ENCODE peak calls at places on chromosomes 1 and 21, in six cellular contexts. W is activated gamma-delta T cell treated with Interleukin-2 at 50 U/mL for 16 hours, P is AG08396, M is EL, D is tibial nerve, F is putamen. R is an unnamed sample.

GRCh38 chr1:118297521-118297920 is 112.5 kb upstream of the SPAG17 start:
- DNase-seq in W (no peak), P (no peak), M (no peak), D (no peak), F (no peak), R (no peak)

GRCh38 chr21:32206631-32207030 is 72.2 kb downstream of the MIS18A start:
- DNase-seq in W (no peak), P (no peak), M (no peak), D (no peak), F (no peak), R (no peak)

GRCh38 chr1:28885982-28886730 is 28.2 kb upstream of the EPB41 start:
- DNase-seq in W (no peak), P (no peak), M (no peak), D (no peak), F (no peak), R (no peak)

GRCh38 chr1:84253891-84254290 is 47.6 kb upstream of the SAMD13 start:
- DNase-seq in W (no peak), P (peak), M (peak), D (no peak), F (peak), R (peak)

GRCh38 chr1:245751111-245751510 is 596.3 kb downstream of the KIF26B start:
- DNase-seq in W (no peak), P (no peak), M (no peak), D (no peak), F (no peak), R (no peak)

GRCh38 chr1:62241357-62242131 is 46.9 kb downstream of the L1TD1 start:
- DNase-seq in W (no peak), P (no peak), M (no peak), D (no peak), F (no peak), R (no peak)

GRCh38 chr1:203289281-203289981 is 15.9 kb upstream of the BTG2 start:
- DNase-seq in W (peak), P (no peak), M (no peak), D (no peak), F (peak), R (peak)

GRCh38 chr21:21673959-21674358 is 675.8 kb downstream of the NCAM2 start:
- DNase-seq in W (no peak), P (no peak), M (no peak), D (no peak), F (no peak), R (no peak)

GRCh38 chr1:214116258-214116657 is 128.5 kb downstream of the PROX1 start:
- DNase-seq in W (no peak), P (no peak), M (peak), D (no peak), F (no peak), R (no peak)

GRCh38 chr1:145961425-145962156 is 2.8 kb downstream of the ANKRD34A start:
- DNase-seq in W (no peak), P (peak), M (peak), D (no peak), F (no peak), R (peak)

GRCh38 chr1:29900727-29901126 is 664.4 kb downstream of the PTPRU start:
- DNase-seq in W (no peak), P (no peak), M (no peak), D (no peak), F (no peak), R (no peak)

GRCh38 chr1:247914941-247915662 is 5.0 kb upstream of the OR2T8 start:
- DNase-seq in W (no peak), P (no peak), M (peak), D (no peak), F (no peak), R (no peak)

GRCh38 chr1:84774674-84775548 is 84.7 kb upstream of the SSX2IP start:
- DNase-seq in W (no peak), P (no peak), M (no peak), D (no peak), F (no peak), R (no peak)

GRCh38 chr21:20551939-20552338 is 446.3 kb upstream of the NCAM2 start:
- DNase-seq in W (no peak), P (no peak), M (no peak), D (no peak), F (no peak), R (no peak)